ENCODE peak calls at places on chromosomes 16 and 17, in eight cellular contexts. D is A673, I is cardiac muscle cell, O is ovary, L is lung, N is tibial artery, A is left ventricle myocardium inferior, X is GM12878. G is an unnamed sample.

GRCh38 chr17:61970030-61970429 is 42.2 kb upstream of the INTS2 start:
- DNase-seq in D (no peak), I (no peak), O (no peak), L (no peak), N (no peak), A (no peak), X (no peak), G (no peak)

GRCh38 chr17:10492004-10492403 is 22.6 kb upstream of the MYH4 start:
- DNase-seq in D (no peak), I (no peak), O (no peak), L (no peak), N (no peak), A (no peak), X (no peak), G (no peak)

GRCh38 chr16:47492428-47493357 is 31.6 kb downstream of the PHKB start:
- DNase-seq in D (peak), I (no peak), O (peak), L (peak), N (peak), A (peak), X (peak), G (peak)

GRCh38 chr17:51595965-51596364 is 335.6 kb downstream of the UTP18 start:
- DNase-seq in D (no peak), I (peak), O (no peak), L (no peak), N (no peak), A (no peak), X (no peak), G (no peak)

GRCh38 chr17:75024686-75025397 is 12.4 kb downstream of the MRPL58 start:
- DNase-seq in D (no peak), I (no peak), O (no peak), L (no peak), N (no peak), A (no peak), X (no peak), G (peak)

GRCh38 chr17:34406196-34406595 is 43.2 kb upstream of the CCL1 start:
- DNase-seq in D (no peak), I (no peak), O (no peak), L (no peak), N (no peak), A (no peak), X (no peak), G (no peak)

GRCh38 chr16:54931041-54931756 is 534 bp downstream of the IRX5 start:
- DNase-seq in D (peak), I (peak), O (peak), L (no peak), N (no peak), A (no peak), X (no peak), G (no peak)

GRCh38 chr16:26717826-26718225 is 348.9 kb upstream of the C16orf82 start:
- DNase-seq in D (peak), I (no peak), O (no peak), L (no peak), N (no peak), A (no peak), X (no peak), G (peak)

GRCh38 chr17:83031321-83031945 is 48.0 kb upstream of the METRNL start:
- DNase-seq in D (no peak), I (no peak), O (no peak), L (no peak), N (no peak), A (no peak), X (no peak), G (no peak)

GRCh38 chr17:75778861-75779249 is 5.8 kb upstream of the UNK start:
- DNase-seq in D (no peak), I (peak), O (no peak), L (no peak), N (no peak), A (no peak), X (no peak), G (peak)

GRCh38 chr16:57432989-57433388 is 14.2 kb downstream of the CIAPIN1 start:
- DNase-seq in D (no peak), I (no peak), O (no peak), L (no peak), N (no peak), A (no peak), X (no peak), G (no peak)

GRCh38 chr16:74480150-74481029 is 59.1 kb upstream of the CLEC18B start:
- DNase-seq in D (peak), I (no peak), O (peak), L (peak), N (peak), A (peak), X (no peak), G (peak)

GRCh38 chr17:66491213-66491612 is 188.8 kb downstream of the PRKCA start:
- DNase-seq in D (peak), I (no peak), O (no peak), L (no peak), N (no peak), A (no peak), X (no peak), G (no peak)

GRCh38 chr17:29918922-29919856 is 10.8 kb downstream of the SSH2 start:
- DNase-seq in D (no peak), I (no peak), O (no peak), L (no peak), N (no peak), A (no peak), X (no peak), G (no peak)

GRCh38 chr17:61168506-61168905 is 231.1 kb upstream of the TBX2 start:
- DNase-seq in D (no peak), I (no peak), O (no peak), L (no peak), N (no peak), A (no peak), X (no peak), G (no peak)

GRCh38 chr17:50045154-50045553 is 10.8 kb upstream of the ITGA3 start:
- DNase-seq in D (no peak), I (no peak), O (peak), L (no peak), N (no peak), A (no peak), X (no peak), G (no peak)

GRCh38 chr16:12805091-12805490 is 1.4 kb upstream of the CPPED1 start:
- DNase-seq in D (no peak), I (no peak), O (no peak), L (no peak), N (no peak), A (no peak), X (no peak), G (no peak)

GRCh38 chr17:70597774-70598173 is 428.4 kb downstream of the KCNJ2 start:
- DNase-seq in D (no peak), I (no peak), O (no peak), L (no peak), N (no peak), A (no peak), X (no peak), G (no peak)

GRCh38 chr16:87874639-87875472 is 5.5 kb upstream of the SLC7A5 start:
- DNase-seq in D (peak), I (no peak), O (no peak), L (no peak), N (no peak), A (no peak), X (no peak), G (no peak)

GRCh38 chr17:6455321-6455705 is 11.1 kb downstream of the PIMREG start:
- DNase-seq in D (no peak), I (peak), O (peak), L (no peak), N (no peak), A (no peak), X (no peak), G (no peak)

GRCh38 chr17:68296217-68297140 is 5.2 kb downstream of the ARSG start:
- DNase-seq in D (no peak), I (no peak), O (no peak), L (no peak), N (no peak), A (no peak), X (no peak), G (peak)

GRCh38 chr17:75516619-75517276 is 420 bp downstream of the TSEN54 start:
- DNase-seq in D (peak), I (peak), O (peak), L (peak), N (no peak), A (no peak), X (no peak), G (no peak)

GRCh38 chr16:4391635-4392381 is 20.2 kb downstream of the VASN start:
- DNase-seq in D (peak), I (no peak), O (no peak), L (no peak), N (no peak), A (no peak), X (no peak), G (no peak)

GRCh38 chr17:66555605-66556004 is 253.2 kb downstream of the PRKCA start:
- DNase-seq in D (no peak), I (no peak), O (no peak), L (no peak), N (no peak), A (no peak), X (no peak), G (no peak)

GRCh38 chr17:74118504-74118903 is 85.0 kb upstream of the RPL38 start:
- DNase-seq in D (no peak), I (peak), O (no peak), L (no peak), N (no peak), A (no peak), X (no peak), G (no peak)

GRCh38 chr16:22141746-22142145 is 20.6 kb upstream of the SDR42E2 start:
- DNase-seq in D (peak), I (no peak), O (no peak), L (no peak), N (no peak), A (no peak), X (no peak), G (no peak)

GRCh38 chr17:5364156-5364555 is 55.3 kb downstream of the NUP88 start:
- DNase-seq in D (no peak), I (no peak), O (no peak), L (no peak), N (no peak), A (no peak), X (no peak), G (no peak)

GRCh38 chr17:38415250-38416194 is 12.7 kb upstream of the ARHGAP23 start:
- DNase-seq in D (peak), I (no peak), O (no peak), L (peak), N (no peak), A (no peak), X (peak), G (no peak)

GRCh38 chr16:89827383-89828198 is 684 bp upstream of the SPIRE2 start:
- DNase-seq in D (peak), I (peak), O (no peak), L (peak), N (no peak), A (peak), X (no peak), G (peak)

DNA sequence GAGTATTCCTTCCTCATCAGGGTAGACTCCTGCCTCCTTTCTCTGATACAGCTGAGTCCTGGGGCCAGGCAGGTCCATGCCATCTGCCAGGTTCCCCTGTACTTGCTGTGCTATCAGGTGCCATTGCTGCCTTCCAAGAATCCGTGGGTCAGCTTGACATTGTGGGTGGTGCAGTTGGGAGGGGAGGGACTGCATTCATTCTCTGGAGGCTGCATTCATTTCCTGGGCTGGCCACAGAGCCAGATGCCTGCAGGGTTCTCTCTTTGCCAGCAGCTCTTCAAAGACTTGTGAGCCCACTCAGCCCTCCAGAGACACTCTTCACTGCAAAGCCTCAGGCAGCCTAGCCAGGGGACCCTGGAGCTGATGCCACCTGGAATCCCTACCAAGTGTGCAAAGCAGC is 20.7 kb downstream of the ANKFN1 start:
- DNase-seq in D (no peak), I (no peak), O (no peak), L (no peak), N (no peak), A (no peak), X (no peak), G (no peak)
- H3K27ac ChIP-seq in D (no peak), I (no peak), O (no peak), L (no peak), N (no peak), A (peak), X (no peak), G (no peak)

GRCh38 chr17:42121066-42121769 is at the start of gene KAT2A:
- DNase-seq in D (peak), I (peak), O (peak), L (peak), N (peak), A (peak), X (no peak), G (peak)
- H3K4me3 ChIP-seq in D (peak), I (peak), O (peak), L (peak), N (peak), A (peak), X (peak), G (peak)

GRCh38 chr16:349211-349610 is 3.3 kb downstream of the AXIN1 start:
- DNase-seq in D (no peak), I (no peak), O (no peak), L (no peak), N (no peak), A (no peak), X (peak), G (no peak)

GRCh38 chr16:345686-346231 is 6.8 kb downstream of the AXIN1 start:
- DNase-seq in D (no peak), I (no peak), O (no peak), L (no peak), N (no peak), A (no peak), X (no peak), G (no peak)

GRCh38 chr16:350203-350602 is 2.3 kb downstream of the AXIN1 start:
- DNase-seq in D (no peak), I (no peak), O (no peak), L (no peak), N (no peak), A (no peak), X (no peak), G (no peak)

GRCh38 chr16:346587-346986 is 5.9 kb downstream of the AXIN1 start:
- DNase-seq in D (no peak), I (no peak), O (no peak), L (no peak), N (no peak), A (no peak), X (no peak), G (no peak)

DNA sequence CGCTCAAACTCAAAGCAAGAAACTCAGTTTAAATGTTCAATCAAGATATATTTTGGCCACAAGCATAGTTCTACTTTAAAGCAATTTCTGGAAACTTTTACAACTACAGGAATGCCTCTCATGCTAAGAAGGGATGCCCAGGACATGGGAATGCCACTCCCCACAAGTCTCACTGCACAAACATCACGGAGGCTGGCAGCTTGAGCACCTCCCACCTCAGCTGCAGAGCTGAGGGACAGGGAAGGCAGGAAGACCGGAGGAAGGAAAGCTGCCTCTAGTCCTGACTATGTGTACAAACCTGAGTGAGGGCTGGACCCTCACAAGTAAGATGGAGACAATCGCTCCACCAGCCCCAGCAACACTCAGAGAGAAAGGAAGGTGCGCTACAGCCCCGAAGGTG is 5.3 kb downstream of the AXIN1 start:
- DNase-seq in D (no peak), I (no peak), O (no peak), L (no peak), N (no peak), A (no peak), X (no peak), G (no peak)
- H3K27ac ChIP-seq in D (peak), I (no peak), O (no peak), L (no peak), N (no peak), A (no peak), X (no peak), G (no peak)

GRCh38 chr16:78505544-78506371 is 406.3 kb downstream of the WWOX start:
- DNase-seq in D (no peak), I (no peak), O (peak), L (peak), N (peak), A (peak), X (no peak), G (peak)
- H3K4me3 ChIP-seq in D (no peak), I (no peak), O (peak), L (no peak), N (peak), A (peak), X (no peak), G (no peak)

DNA sequence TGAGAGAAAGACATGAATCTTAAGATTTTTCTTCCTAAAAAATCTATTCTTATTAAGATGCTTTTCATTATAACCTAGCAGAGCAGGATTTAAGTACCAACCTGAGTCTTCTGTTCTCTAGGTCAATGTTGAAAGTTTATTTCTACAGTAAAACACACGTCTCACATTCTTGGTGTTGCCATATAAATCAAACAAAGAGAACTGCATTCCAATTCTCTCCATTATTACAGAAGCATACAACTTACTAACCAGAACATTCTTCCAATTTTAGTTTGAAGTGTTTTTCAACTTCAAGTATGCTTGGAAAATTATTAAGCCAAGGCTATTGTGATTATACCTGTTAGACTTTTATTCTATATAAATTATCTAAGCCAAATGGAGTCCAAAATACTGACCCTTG is 110.4 kb upstream of the PMFBP1 start:
- DNase-seq in D (no peak), I (no peak), O (no peak), L (no peak), N (no peak), A (no peak), X (no peak), G (no peak)
- H3K27ac ChIP-seq in D (no peak), I (no peak), O (no peak), L (no peak), N (no peak), A (no peak), X (no peak), G (no peak)

GRCh38 chr16:166375-167116 is 768 bp downstream of the HBM start:
- DNase-seq in D (no peak), I (no peak), O (no peak), L (no peak), N (no peak), A (no peak), X (no peak), G (no peak)
- H3K4me3 ChIP-seq in D (peak), I (no peak), O (no peak), L (no peak), N (no peak), A (peak), X (no peak), G (no peak)

GRCh38 chr16:68737730-68738590 is 868 bp downstream of the CDH1 start:
- DNase-seq in D (no peak), I (peak), O (peak), L (peak), N (no peak), A (no peak), X (no peak), G (peak)

GRCh38 chr16:68740628-68741346 is 3.7 kb downstream of the CDH1 start:
- DNase-seq in D (no peak), I (no peak), O (no peak), L (no peak), N (no peak), A (no peak), X (no peak), G (no peak)

GRCh38 chr16:68737046-68737729 is at the start of gene CDH1:
- DNase-seq in D (no peak), I (peak), O (peak), L (peak), N (no peak), A (no peak), X (no peak), G (peak)

GRCh38 chr16:68736561-68736960 is 531 bp upstream of the CDH1 start:
- DNase-seq in D (no peak), I (no peak), O (no peak), L (no peak), N (no peak), A (no peak), X (no peak), G (no peak)

DNA sequence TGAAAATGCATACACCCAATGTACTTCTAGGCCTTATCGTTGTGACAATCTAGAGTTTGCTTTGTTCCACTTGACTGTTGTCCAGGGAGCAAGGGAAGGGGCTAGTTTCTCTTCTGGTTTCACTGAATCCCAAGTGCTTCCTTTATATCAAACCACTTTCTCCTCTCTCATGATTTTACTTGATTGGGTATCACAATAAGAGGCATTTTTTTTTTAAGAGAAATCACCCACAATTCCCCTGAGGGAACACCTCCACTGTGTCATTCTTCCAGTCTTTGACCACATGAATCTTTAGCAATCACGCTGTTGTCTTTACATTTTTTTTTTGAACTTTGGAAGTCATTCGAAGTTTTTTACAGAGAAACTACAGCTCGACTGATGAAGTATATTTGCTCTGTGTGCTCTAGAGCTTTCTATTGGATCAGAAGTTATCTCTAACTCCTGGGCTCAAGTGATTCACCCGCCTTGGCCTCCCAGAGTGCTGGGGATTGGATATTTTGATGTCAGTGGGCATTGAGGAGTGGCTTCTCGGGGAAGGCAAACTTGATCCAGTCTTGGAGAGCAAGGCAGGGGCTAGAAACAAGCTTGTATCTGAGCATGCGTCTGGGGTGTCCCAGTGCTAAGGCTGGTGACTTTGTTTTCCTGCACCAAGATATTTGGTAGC is 3.0 kb downstream of the CDH1 start:
- DNase-seq in D (no peak), I (no peak), O (no peak), L (no peak), N (no peak), A (no peak), X (no peak), G (no peak)
- H3K27ac ChIP-seq in D (no peak), I (no peak), O (no peak), L (no peak), N (no peak), A (no peak), X (no peak), G (no peak)

GRCh38 chr17:58331815-58332719 is 3.5 kb upstream of the TSPOAP1 start:
- DNase-seq in D (no peak), I (no peak), O (no peak), L (peak), N (peak), A (peak), X (peak), G (peak)

GRCh38 chr17:58329808-58330543 is 1.4 kb upstream of the TSPOAP1 start:
- DNase-seq in D (no peak), I (no peak), O (no peak), L (no peak), N (no peak), A (no peak), X (peak), G (no peak)

GRCh38 chr17:58330544-58330996 is 2.0 kb upstream of the TSPOAP1 start:
- DNase-seq in D (no peak), I (no peak), O (no peak), L (no peak), N (no peak), A (peak), X (no peak), G (no peak)

GRCh38 chr17:58332720-58333395 is 4.3 kb upstream of the TSPOAP1 start:
- DNase-seq in D (no peak), I (no peak), O (no peak), L (no peak), N (no peak), A (peak), X (no peak), G (no peak)

GRCh38 chr17:58330997-58331814 is 2.6 kb upstream of the TSPOAP1 start:
- DNase-seq in D (no peak), I (no peak), O (no peak), L (peak), N (no peak), A (peak), X (no peak), G (peak)
- H3K4me3 ChIP-seq in D (no peak), I (no peak), O (no peak), L (peak), N (peak), A (peak), X (peak), G (peak)

G was measured in testis.